ENCODE peak calls at places on chromosomes 2 and 18, in six cellular contexts. One of them, this sample, is unnamed.

GRCh38 chr18:42159146-42159545 is 204.1 kb downstream of the PIK3C3 start:
- DNase-seq in right cardiac atrium: no peak
- DNase-seq in CD4-positive, alpha-beta memory T cell: no peak
- DNase-seq in IMR-90: no peak
- DNase-seq in body of pancreas: no peak
- DNase-seq in neural progenitor cell: no peak
- DNase-seq in this sample: no peak

GRCh38 chr2:217732995-217733394 is 269.8 kb downstream of the TNS1 start:
- DNase-seq in right cardiac atrium: no peak
- DNase-seq in neural progenitor cell: no peak
- DNase-seq in IMR-90: peak; percentile 61
- DNase-seq in CD4-positive, alpha-beta memory T cell: no peak
- DNase-seq in body of pancreas: no peak
- DNase-seq in this sample: no peak

GRCh38 chr2:216139884-216140283 is 30.7 kb downstream of the XRCC5 start:
- DNase-seq in neural progenitor cell: peak; percentile 26
- DNase-seq in CD4-positive, alpha-beta memory T cell: peak; percentile 38
- DNase-seq in right cardiac atrium: no peak
- DNase-seq in IMR-90: no peak
- DNase-seq in body of pancreas: peak; percentile 23
- DNase-seq in this sample: no peak

GRCh38 chr2:16852651-16853050 is 187.0 kb upstream of the CYRIA start:
- DNase-seq in CD4-positive, alpha-beta memory T cell: no peak
- DNase-seq in neural progenitor cell: no peak
- DNase-seq in right cardiac atrium: no peak
- DNase-seq in body of pancreas: no peak
- DNase-seq in IMR-90: no peak
- DNase-seq in this sample: no peak

GRCh38 chr2:60519259-60519863 is 34.1 kb downstream of the BCL11A start:
- DNase-seq in IMR-90: peak; percentile 67
- DNase-seq in CD4-positive, alpha-beta memory T cell: no peak
- DNase-seq in body of pancreas: no peak
- DNase-seq in neural progenitor cell: no peak
- DNase-seq in right cardiac atrium: no peak
- DNase-seq in this sample: no peak

GRCh38 chr2:53631313-53632125 is 136.1 kb upstream of the CHAC2 start:
- DNase-seq in body of pancreas: no peak
- DNase-seq in neural progenitor cell: no peak
- DNase-seq in right cardiac atrium: no peak
- DNase-seq in IMR-90: no peak
- DNase-seq in CD4-positive, alpha-beta memory T cell: no peak
- DNase-seq in this sample: no peak

GRCh38 chr2:143934170-143934912 is 585.6 kb downstream of the ZEB2 start:
- DNase-seq in IMR-90: no peak
- DNase-seq in right cardiac atrium: no peak
- DNase-seq in neural progenitor cell: peak; percentile 41
- DNase-seq in body of pancreas: no peak
- DNase-seq in CD4-positive, alpha-beta memory T cell: no peak
- DNase-seq in this sample: no peak

GRCh38 chr2:55029098-55029497 is 21.2 kb downstream of the RTN4 start:
- DNase-seq in neural progenitor cell: no peak
- DNase-seq in CD4-positive, alpha-beta memory T cell: no peak
- DNase-seq in body of pancreas: no peak
- DNase-seq in IMR-90: no peak
- DNase-seq in right cardiac atrium: no peak
- DNase-seq in this sample: no peak

GRCh38 chr18:75203456-75204261 is 5.3 kb downstream of the PTGR3 start:
- DNase-seq in neural progenitor cell: no peak
- DNase-seq in CD4-positive, alpha-beta memory T cell: no peak
- DNase-seq in IMR-90: peak; percentile 52
- DNase-seq in right cardiac atrium: peak; percentile 65
- DNase-seq in body of pancreas: peak; percentile 41
- DNase-seq in this sample: no peak

GRCh38 chr18:54859667-54860421 is 31.6 kb downstream of the RAB27B start:
- DNase-seq in neural progenitor cell: no peak
- DNase-seq in CD4-positive, alpha-beta memory T cell: no peak
- DNase-seq in IMR-90: no peak
- DNase-seq in right cardiac atrium: no peak
- DNase-seq in body of pancreas: no peak
- DNase-seq in this sample: no peak

GRCh38 chr2:42314892-42315468 is 46.0 kb downstream of the COX7A2L start:
- DNase-seq in CD4-positive, alpha-beta memory T cell: no peak
- DNase-seq in IMR-90: peak; percentile 96
- DNase-seq in neural progenitor cell: no peak
- DNase-seq in body of pancreas: no peak
- DNase-seq in right cardiac atrium: no peak
- DNase-seq in this sample: no peak
- H3K27ac ChIP-seq in CD4-positive, alpha-beta memory T cell: no peak overlapping the region
- H3K27ac ChIP-seq in IMR-90: peak overlapping the region; percentile 81
- H3K27ac ChIP-seq in neural progenitor cell: no peak overlapping the region
- H3K27ac ChIP-seq in body of pancreas: no peak overlapping the region
- H3K27ac ChIP-seq in right cardiac atrium: no peak overlapping the region
- H3K27ac ChIP-seq in this sample: no peak overlapping the region

DNA sequence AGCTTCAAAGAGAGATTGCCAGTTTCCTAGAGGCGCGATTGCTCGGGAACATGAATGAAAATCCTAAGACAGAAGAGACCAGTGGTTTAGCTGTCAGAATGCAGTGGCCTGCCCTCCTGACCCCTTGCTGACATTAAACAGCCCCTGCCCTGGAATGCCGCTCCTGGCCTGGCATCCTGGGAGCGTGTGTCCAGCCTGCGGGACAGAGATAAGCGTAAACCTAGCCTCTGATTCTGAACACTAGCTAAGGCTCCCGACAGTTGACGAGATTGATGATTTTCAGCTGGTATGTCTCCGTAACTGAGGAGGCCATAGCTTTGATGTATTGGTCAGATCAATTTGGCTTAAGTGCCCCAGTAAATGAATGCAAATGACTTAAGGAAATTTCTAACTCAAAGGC is 142.3 kb upstream of the L3MBTL4 start:
- DNase-seq in neural progenitor cell: peak; percentile 83
- DNase-seq in IMR-90: no peak
- DNase-seq in right cardiac atrium: no peak
- DNase-seq in body of pancreas: no peak
- DNase-seq in CD4-positive, alpha-beta memory T cell: no peak
- DNase-seq in this sample: no peak
- H3K27ac ChIP-seq in neural progenitor cell: peak overlapping the region; percentile 70
- H3K27ac ChIP-seq in IMR-90: no peak overlapping the region
- H3K27ac ChIP-seq in right cardiac atrium: no peak overlapping the region
- H3K27ac ChIP-seq in body of pancreas: no peak overlapping the region
- H3K27ac ChIP-seq in CD4-positive, alpha-beta memory T cell: no peak overlapping the region
- H3K27ac ChIP-seq in this sample: no peak overlapping the region

GRCh38 chr2:105697781-105698449 is 46.8 kb upstream of the NCK2 start:
- DNase-seq in right cardiac atrium: peak; percentile 71
- DNase-seq in IMR-90: no peak
- DNase-seq in CD4-positive, alpha-beta memory T cell: no peak
- DNase-seq in body of pancreas: peak; percentile 45
- DNase-seq in neural progenitor cell: peak; percentile 18
- DNase-seq in this sample: no peak
- H3K27ac ChIP-seq in right cardiac atrium: no peak overlapping the region
- H3K27ac ChIP-seq in IMR-90: no peak overlapping the region
- H3K27ac ChIP-seq in CD4-positive, alpha-beta memory T cell: no peak overlapping the region
- H3K27ac ChIP-seq in body of pancreas: peak overlapping the region; percentile 63
- H3K27ac ChIP-seq in neural progenitor cell: no peak overlapping the region
- H3K27ac ChIP-seq in this sample: no peak overlapping the region

GRCh38 chr2:106560773-106561172 is 73.6 kb downstream of the CD8B2 start:
- DNase-seq in body of pancreas: no peak
- DNase-seq in IMR-90: no peak
- DNase-seq in right cardiac atrium: no peak
- DNase-seq in neural progenitor cell: no peak
- DNase-seq in CD4-positive, alpha-beta memory T cell: no peak
- DNase-seq in this sample: no peak
- H3K27ac ChIP-seq in body of pancreas: no peak overlapping the region
- H3K27ac ChIP-seq in IMR-90: no peak overlapping the region
- H3K27ac ChIP-seq in right cardiac atrium: no peak overlapping the region
- H3K27ac ChIP-seq in neural progenitor cell: no peak overlapping the region
- H3K27ac ChIP-seq in CD4-positive, alpha-beta memory T cell: no peak overlapping the region
- H3K27ac ChIP-seq in this sample: no peak overlapping the region

GRCh38 chr18:34658101-34658500 is 52.0 kb upstream of the DTNA start:
- DNase-seq in body of pancreas: no peak
- DNase-seq in right cardiac atrium: no peak
- DNase-seq in neural progenitor cell: no peak
- DNase-seq in IMR-90: no peak
- DNase-seq in CD4-positive, alpha-beta memory T cell: no peak
- DNase-seq in this sample: no peak

GRCh38 chr18:34660572-34660971 is 49.5 kb upstream of the DTNA start:
- DNase-seq in body of pancreas: no peak
- DNase-seq in neural progenitor cell: no peak
- DNase-seq in right cardiac atrium: no peak
- DNase-seq in CD4-positive, alpha-beta memory T cell: no peak
- DNase-seq in IMR-90: no peak
- DNase-seq in this sample: no peak

GRCh38 chr18:34659579-34660517 is 50.2 kb upstream of the DTNA start:
- DNase-seq in IMR-90: peak; percentile 97
- DNase-seq in body of pancreas: peak; percentile 87
- DNase-seq in neural progenitor cell: peak; percentile 75
- DNase-seq in CD4-positive, alpha-beta memory T cell: no peak
- DNase-seq in right cardiac atrium: peak; percentile 91
- DNase-seq in this sample: peak; percentile 21

GRCh38 chr18:34661464-34662087 is 48.5 kb upstream of the DTNA start:
- DNase-seq in IMR-90: peak; percentile 51
- DNase-seq in right cardiac atrium: no peak
- DNase-seq in body of pancreas: no peak
- DNase-seq in CD4-positive, alpha-beta memory T cell: no peak
- DNase-seq in neural progenitor cell: peak; percentile 61
- DNase-seq in this sample: no peak
- H3K27ac ChIP-seq in IMR-90: no peak overlapping the region
- H3K27ac ChIP-seq in right cardiac atrium: no peak overlapping the region
- H3K27ac ChIP-seq in body of pancreas: no peak overlapping the region
- H3K27ac ChIP-seq in CD4-positive, alpha-beta memory T cell: no peak overlapping the region
- H3K27ac ChIP-seq in neural progenitor cell: no peak overlapping the region
- H3K27ac ChIP-seq in this sample: no peak overlapping the region

GRCh38 chr18:5977022-5977421 is 81.7 kb upstream of the TMEM200C start:
- DNase-seq in neural progenitor cell: no peak
- DNase-seq in body of pancreas: no peak
- DNase-seq in IMR-90: no peak
- DNase-seq in CD4-positive, alpha-beta memory T cell: no peak
- DNase-seq in right cardiac atrium: no peak
- DNase-seq in this sample: no peak

GRCh38 chr18:5972298-5972697 is 77.0 kb upstream of the TMEM200C start:
- DNase-seq in right cardiac atrium: peak; percentile 72
- DNase-seq in IMR-90: no peak
- DNase-seq in body of pancreas: no peak
- DNase-seq in neural progenitor cell: no peak
- DNase-seq in CD4-positive, alpha-beta memory T cell: no peak
- DNase-seq in this sample: no peak

GRCh38 chr18:5973079-5973478 is 77.8 kb upstream of the TMEM200C start:
- DNase-seq in neural progenitor cell: no peak
- DNase-seq in CD4-positive, alpha-beta memory T cell: no peak
- DNase-seq in right cardiac atrium: no peak
- DNase-seq in IMR-90: no peak
- DNase-seq in body of pancreas: no peak
- DNase-seq in this sample: no peak

GRCh38 chr18:5974696-5975095 is 79.4 kb upstream of the TMEM200C start:
- DNase-seq in body of pancreas: no peak
- DNase-seq in IMR-90: no peak
- DNase-seq in right cardiac atrium: no peak
- DNase-seq in CD4-positive, alpha-beta memory T cell: no peak
- DNase-seq in neural progenitor cell: no peak
- DNase-seq in this sample: no peak

DNA sequence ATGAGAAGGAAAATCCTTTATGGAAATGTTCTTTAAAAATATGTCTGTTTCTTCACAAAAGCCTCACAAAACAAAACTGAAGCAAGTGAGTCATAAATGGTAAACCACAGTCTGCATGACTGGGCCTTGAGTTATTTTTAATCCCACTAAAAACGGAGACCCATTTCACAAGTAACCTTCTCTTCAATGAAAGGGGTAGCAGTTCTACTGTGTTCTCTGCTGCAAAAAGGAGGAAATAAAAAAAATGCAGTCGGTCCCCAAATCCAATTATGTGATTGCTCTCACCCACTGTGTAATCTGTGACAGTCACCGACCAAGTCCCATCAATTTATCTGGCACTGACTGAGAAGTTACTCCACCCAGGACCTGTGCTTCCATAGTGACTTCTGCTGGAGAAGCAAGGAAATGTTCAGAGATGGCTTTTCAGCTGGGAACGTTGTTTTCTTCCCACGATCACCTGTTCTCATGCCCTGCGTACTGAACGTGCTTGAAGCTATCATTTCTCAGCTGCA is 79.8 kb upstream of the TMEM200C start:
- DNase-seq in IMR-90: peak; percentile 89
- DNase-seq in CD4-positive, alpha-beta memory T cell: no peak
- DNase-seq in neural progenitor cell: no peak
- DNase-seq in body of pancreas: no peak
- DNase-seq in right cardiac atrium: no peak
- DNase-seq in this sample: no peak
- H3K27ac ChIP-seq in IMR-90: no peak overlapping the region
- H3K27ac ChIP-seq in CD4-positive, alpha-beta memory T cell: no peak overlapping the region
- H3K27ac ChIP-seq in neural progenitor cell: no peak overlapping the region
- H3K27ac ChIP-seq in body of pancreas: no peak overlapping the region
- H3K27ac ChIP-seq in right cardiac atrium: no peak overlapping the region
- H3K27ac ChIP-seq in this sample: no peak overlapping the region

DNA sequence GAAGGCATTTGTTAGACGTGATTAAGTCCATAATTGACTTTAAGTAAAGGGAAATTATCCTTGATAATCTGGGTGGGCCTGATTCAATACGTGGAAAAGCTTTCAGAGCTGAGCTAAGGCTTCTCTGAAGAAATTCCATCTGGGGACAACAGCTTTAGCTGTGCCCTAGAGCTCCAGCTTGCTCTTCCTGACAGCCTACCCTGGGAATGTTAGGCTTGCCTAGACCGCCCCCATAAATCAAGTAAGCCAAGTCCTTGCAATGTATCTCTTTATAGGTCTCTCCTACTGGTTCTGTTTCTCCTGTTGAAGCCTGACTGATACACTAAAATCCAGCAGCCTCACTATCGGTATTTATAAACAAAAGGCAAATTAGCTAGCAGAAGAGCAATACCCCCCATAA is 160.0 kb downstream of the STK39 start:
- DNase-seq in body of pancreas: no peak
- DNase-seq in IMR-90: no peak
- DNase-seq in right cardiac atrium: no peak
- DNase-seq in neural progenitor cell: peak; percentile 2
- DNase-seq in CD4-positive, alpha-beta memory T cell: no peak
- DNase-seq in this sample: no peak
- H3K27ac ChIP-seq in body of pancreas: no peak overlapping the region
- H3K27ac ChIP-seq in IMR-90: no peak overlapping the region
- H3K27ac ChIP-seq in right cardiac atrium: no peak overlapping the region
- H3K27ac ChIP-seq in neural progenitor cell: no peak overlapping the region
- H3K27ac ChIP-seq in CD4-positive, alpha-beta memory T cell: no peak overlapping the region
- H3K27ac ChIP-seq in this sample: peak overlapping the region; percentile 71

GRCh38 chr2:197803033-197803444 is 1.4 kb upstream of the PLCL1 start:
- DNase-seq in right cardiac atrium: peak; percentile 33
- DNase-seq in IMR-90: peak; percentile 63
- DNase-seq in neural progenitor cell: peak; percentile 58
- DNase-seq in body of pancreas: no peak
- DNase-seq in CD4-positive, alpha-beta memory T cell: peak; percentile 55
- DNase-seq in this sample: peak; percentile 38
- H3K27ac ChIP-seq in right cardiac atrium: no peak overlapping the region
- H3K27ac ChIP-seq in IMR-90: no peak overlapping the region
- H3K27ac ChIP-seq in neural progenitor cell: no peak overlapping the region
- H3K27ac ChIP-seq in body of pancreas: no peak overlapping the region
- H3K27ac ChIP-seq in CD4-positive, alpha-beta memory T cell: no peak overlapping the region
- H3K27ac ChIP-seq in this sample: no peak overlapping the region

GRCh38 chr2:219443697-219444023 is 9.0 kb downstream of the SPEG start:
- DNase-seq in body of pancreas: no peak
- DNase-seq in neural progenitor cell: no peak
- DNase-seq in CD4-positive, alpha-beta memory T cell: no peak
- DNase-seq in IMR-90: no peak
- DNase-seq in right cardiac atrium: no peak
- DNase-seq in this sample: no peak
- H3K27ac ChIP-seq in body of pancreas: no peak overlapping the region
- H3K27ac ChIP-seq in neural progenitor cell: no peak overlapping the region
- H3K27ac ChIP-seq in CD4-positive, alpha-beta memory T cell: no peak overlapping the region
- H3K27ac ChIP-seq in IMR-90: no peak overlapping the region
- H3K27ac ChIP-seq in right cardiac atrium: no peak overlapping the region
- H3K27ac ChIP-seq in this sample: peak overlapping the region; percentile 74